ENCODE peak calls at places on chromosomes 5 and 9, in seven cellular contexts. G is IMR-90, U is lower lobe of right lung, H is left ventricle myocardium inferior, Y is GM10248, L is mammary epithelial cell, J is pancreas. S is an unnamed sample.

GRCh38 chr9:98834386-98834785 is 26.9 kb downstream of the GALNT12 start:
- DNase-seq in L (no peak), G (no peak), H (no peak), U (no peak), J (no peak), Y (no peak), S (no peak)

GRCh38 chr5:36728697-36729543 is 122.5 kb downstream of the SLC1A3 start:
- DNase-seq in Y (peak; percentile 62), J (no peak), H (no peak), U (no peak), L (peak; percentile 40), G (peak; percentile 73), S (no peak)

GRCh38 chr5:142872795-142873194 is 102.6 kb downstream of the ARHGAP26 start:
- DNase-seq in J (peak; percentile 60), H (no peak), Y (no peak), G (peak; percentile 65), U (no peak), L (peak; percentile 98), S (no peak)

GRCh38 chr9:134624827-134625181 is 16.8 kb upstream of the COL5A1 start:
- DNase-seq in Y (no peak), J (peak; percentile 42), U (no peak), H (no peak), L (peak; percentile 77), G (peak; percentile 87), S (no peak)

GRCh38 chr5:53319306-53319705 is 161.1 kb upstream of the FST start:
- DNase-seq in U (no peak), Y (no peak), J (no peak), L (peak; percentile 99), H (no peak), G (no peak), S (no peak)

GRCh38 chr9:112029921-112030444 is 133.4 kb downstream of the UGCG start:
- DNase-seq in Y (no peak), J (no peak), H (no peak), L (peak; percentile 98), U (no peak), G (peak; percentile 84), S (no peak)

GRCh38 chr9:116482740-116483139 is 204.4 kb upstream of the TRIM32 start:
- DNase-seq in L (no peak), Y (no peak), J (no peak), U (no peak), G (no peak), H (no peak), S (no peak)

GRCh38 chr9:113409883-113410206 is 630 bp downstream of the POLE3 start:
- DNase-seq in G (no peak), H (no peak), Y (no peak), J (no peak), U (no peak), L (no peak), S (no peak)

GRCh38 chr5:14062178-14062577 is 81.0 kb upstream of the TRIO start:
- DNase-seq in H (no peak), Y (no peak), J (no peak), G (no peak), L (peak; percentile 57), U (no peak), S (no peak)

GRCh38 chr5:81854915-81855314 is 104.0 kb upstream of the SSBP2 start:
- DNase-seq in L (no peak), J (no peak), H (no peak), Y (no peak), G (no peak), U (no peak), S (no peak)

GRCh38 chr5:65722575-65723424 is 795 bp downstream of the NLN start:
- DNase-seq in U (no peak), J (no peak), L (peak; percentile 53), G (peak; percentile 63), Y (peak; percentile 37), H (no peak), S (peak; percentile 31)

GRCh38 chr5:169762338-169763095 is 125.4 kb downstream of the DOCK2 start:
- DNase-seq in H (no peak), J (no peak), Y (no peak), L (peak; percentile 64), U (no peak), G (peak; percentile 64), S (no peak)

GRCh38 chr9:95038666-95039065 is 278.8 kb downstream of the FANCC start:
- DNase-seq in H (no peak), Y (no peak), G (no peak), U (no peak), L (no peak), J (no peak), S (no peak)

GRCh38 chr9:81826541-81826906 is 101.7 kb upstream of the SPATA31D4 start:
- DNase-seq in G (peak; percentile 35), L (no peak), Y (no peak), H (peak; percentile 78), J (no peak), U (peak; percentile 53), S (no peak)

GRCh38 chr9:110942522-110942921 is 95.7 kb downstream of the LPAR1 start:
- DNase-seq in H (no peak), L (no peak), J (no peak), U (no peak), G (peak; percentile 65), Y (no peak), S (no peak)

GRCh38 chr5:132019337-132019736 is 7.9 kb upstream of the ACSL6 start:
- DNase-seq in Y (no peak), J (no peak), U (no peak), H (no peak), L (no peak), G (no peak), S (peak; percentile 3)

GRCh38 chr5:37839441-37840035 is 303 bp downstream of the GDNF start:
- DNase-seq in Y (peak; percentile 41), J (peak; percentile 65), U (no peak), L (peak; percentile 55), H (peak; percentile 49), G (peak; percentile 73), S (peak; percentile 72)

GRCh38 chr5:15615859-15616258 is 115.9 kb downstream of the FBXL7 start:
- DNase-seq in H (no peak), Y (no peak), G (peak; percentile 20), L (no peak), J (no peak), U (no peak), S (no peak)

GRCh38 chr9:124511426-124511840 is 4.2 kb upstream of the NR5A1 start:
- DNase-seq in H (no peak), Y (no peak), G (no peak), L (no peak), J (no peak), U (no peak), S (no peak)

DNA sequence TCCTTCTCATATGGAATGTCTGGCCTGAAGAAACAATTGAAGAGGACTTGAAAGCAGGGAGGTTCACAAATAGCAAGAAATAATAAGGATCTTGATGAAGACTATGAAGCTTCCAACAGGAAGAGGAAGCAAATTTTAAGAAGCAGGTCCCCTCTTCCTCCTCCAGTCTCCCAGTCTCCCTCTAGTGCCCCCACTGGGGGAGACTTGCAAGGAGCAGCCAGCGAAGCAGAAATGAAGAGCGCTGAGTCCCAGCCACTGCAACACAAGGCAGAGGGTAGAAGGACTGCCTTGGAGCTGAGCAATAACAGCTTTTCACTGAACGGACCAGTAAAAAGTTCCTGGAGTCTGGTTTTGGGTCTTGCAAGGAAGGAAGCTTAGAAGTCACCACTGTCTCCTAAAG is 32.6 kb upstream of the ACO1 start:
- DNase-seq in U (no peak), Y (no peak), H (no peak), L (no peak), J (no peak), G (peak; percentile 2), S (peak; percentile 40)
- TF ChIP-seq CTCF in U (no peak), Y (no peak), H (no peak), L (no peak), J (no peak), G (no peak), S (no peak)

DNA sequence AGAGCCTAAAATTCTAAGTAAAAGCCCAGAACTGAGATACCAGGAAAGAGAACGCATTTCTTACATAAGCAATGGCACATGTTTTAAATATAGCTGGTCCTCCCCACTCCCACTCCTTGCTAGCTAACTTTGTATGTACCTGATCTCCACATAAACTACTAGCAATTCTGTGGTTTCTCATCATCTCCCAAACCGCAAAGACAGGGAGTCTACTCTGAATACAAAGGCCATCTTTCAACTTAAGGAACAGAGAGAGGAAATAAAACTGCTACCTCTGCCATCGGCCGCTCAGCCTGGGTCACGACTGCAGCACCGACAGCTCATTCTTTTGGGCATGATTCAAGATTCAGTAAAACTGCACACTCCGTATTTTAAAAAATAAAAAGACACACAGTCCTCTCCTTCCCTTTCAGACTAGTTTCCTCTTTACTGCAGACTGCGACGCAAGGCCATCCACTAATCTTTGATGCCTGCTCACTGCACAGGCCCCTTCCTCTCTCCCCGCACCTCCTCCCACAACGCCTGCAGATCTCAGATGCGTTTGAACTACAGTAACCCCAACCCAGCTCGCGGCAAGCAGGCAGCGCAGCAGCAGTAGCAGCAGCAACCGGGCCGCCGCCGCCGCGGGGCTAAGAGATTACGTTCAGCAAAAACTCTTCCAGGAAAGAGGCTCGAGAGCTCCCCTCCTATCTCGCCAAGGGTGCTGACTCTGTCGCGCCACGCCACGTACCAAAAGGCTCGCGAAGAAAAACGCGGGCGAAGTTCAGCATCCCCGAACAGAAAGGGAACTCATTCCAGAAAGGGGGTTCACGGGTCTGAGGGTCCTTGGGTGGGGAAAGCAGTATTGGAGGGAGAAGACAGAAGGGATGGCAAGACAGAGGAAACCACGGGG is 1.5 kb downstream of the RNF145 start:
- DNase-seq in J (peak; percentile 85), H (peak; percentile 84), L (peak; percentile 96), U (peak; percentile 86), Y (peak; percentile 63), G (peak; percentile 78), S (peak; percentile 84)
- TF ChIP-seq CTCF in J (no peak), H (no peak), L (no peak), U (no peak), Y (no peak), G (no peak), S (no peak)

DNA sequence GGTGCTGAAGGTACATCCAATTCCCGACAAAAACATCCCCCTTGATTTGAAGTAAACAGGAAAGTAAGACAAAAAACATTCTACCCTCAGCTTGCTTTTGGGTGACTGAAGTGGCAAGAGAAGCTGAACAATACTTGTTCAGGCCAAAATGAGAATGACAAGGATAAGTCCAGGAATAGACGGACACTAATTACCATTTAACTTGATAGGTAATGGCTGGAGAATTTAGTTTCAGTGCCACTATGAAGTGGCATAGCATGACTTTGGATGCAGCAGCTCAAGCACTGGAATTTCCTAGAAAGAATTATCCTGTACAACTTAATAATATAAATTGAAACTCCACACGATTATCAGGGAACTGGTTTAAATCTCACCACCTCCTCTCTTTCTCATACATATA is 49.7 kb downstream of the HOMER1 start:
- DNase-seq in U (no peak), Y (no peak), L (no peak), J (no peak), H (no peak), G (no peak), S (no peak)
- TF ChIP-seq CTCF in U (no peak), Y (no peak), L (no peak), J (no peak), H (no peak), G (no peak), S (no peak)

DNA sequence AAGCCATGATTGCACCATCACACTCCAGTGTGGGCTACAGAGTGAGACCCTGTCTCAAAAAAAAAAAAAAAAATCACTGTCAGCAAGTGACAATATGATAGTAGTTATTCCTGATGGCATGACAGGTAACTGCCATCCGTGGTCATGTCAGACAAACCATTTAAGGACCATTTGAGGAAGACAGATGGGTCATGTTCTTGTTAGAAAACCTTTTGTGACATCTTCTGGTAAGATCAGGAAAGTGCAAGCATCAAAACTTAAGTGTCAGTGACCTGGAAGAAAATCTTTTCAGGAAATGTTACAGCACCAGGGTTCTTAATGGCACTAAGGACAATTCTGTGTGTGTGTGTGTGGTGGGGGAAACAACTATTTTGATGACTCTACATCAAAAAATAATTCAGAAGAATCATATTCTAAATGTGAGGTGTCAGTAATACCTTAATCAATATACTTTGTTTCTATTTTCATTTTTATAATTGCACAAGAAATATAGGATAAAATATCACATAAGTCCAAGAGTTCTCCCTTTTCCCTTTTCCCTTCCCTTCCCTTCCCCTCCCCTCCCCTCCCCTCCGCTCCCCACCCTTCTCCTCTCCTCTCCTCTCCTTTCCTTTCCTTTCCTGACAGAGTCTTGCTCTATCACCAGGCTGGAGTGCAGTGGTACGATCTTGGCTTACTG is 17.8 kb downstream of the SLC38A9 start:
- DNase-seq in Y (no peak), G (peak; percentile 43), H (no peak), L (peak; percentile 36), J (no peak), U (no peak), S (no peak)
- TF ChIP-seq CTCF in Y (peak; percentile 43), G (peak; percentile 45), H (peak; percentile 62), L (peak; percentile 56), J (no peak), U (peak; percentile 40), S (no peak)